ENCODE peak calls at places on chromosome 7, in six cellular contexts. G, N, Q, F, P and J are unnamed samples.

GRCh38 chr7:64876792-64877713 is 26.0 kb upstream of the ZNF273 start:
- DNase-seq in G (no peak), N (no peak), Q (no peak), F (peak), P (no peak), J (no peak)

GRCh38 chr7:98856021-98856422 is 13.8 kb downstream of the TMEM130 start:
- DNase-seq in G (no peak), N (no peak), Q (peak), F (no peak), P (no peak), J (no peak)

GRCh38 chr7:5414876-5415275 is 8.8 kb downstream of the TNRC18 start:
- DNase-seq in G (no peak), N (no peak), Q (no peak), F (no peak), P (no peak), J (no peak)

GRCh38 chr7:16905300-16906044 is 23.7 kb upstream of the AGR3 start:
- DNase-seq in G (peak), N (no peak), Q (peak), F (no peak), P (peak), J (peak)

GRCh38 chr7:40327113-40327512 is 192.3 kb downstream of the SUGCT start:
- DNase-seq in G (no peak), N (no peak), Q (no peak), F (no peak), P (no peak), J (no peak)

GRCh38 chr7:133652547-133652946 is 399.7 kb downstream of the EXOC4 start:
- DNase-seq in G (no peak), N (no peak), Q (no peak), F (no peak), P (no peak), J (no peak)

GRCh38 chr7:44980393-44981034 is 1.7 kb upstream of the MYO1G start:
- DNase-seq in G (no peak), N (peak), Q (peak), F (no peak), P (no peak), J (peak)

GRCh38 chr7:105222953-105223352 is 165.8 kb downstream of the SRPK2 start:
- DNase-seq in G (no peak), N (no peak), Q (no peak), F (no peak), P (no peak), J (no peak)

GRCh38 chr7:5831196-5831595 is 49.4 kb upstream of the OCM start:
- DNase-seq in G (no peak), N (no peak), Q (peak), F (no peak), P (no peak), J (no peak)

GRCh38 chr7:38660427-38661099 is 29.4 kb upstream of the AMPH start:
- DNase-seq in G (peak), N (peak), Q (peak), F (no peak), P (peak), J (peak)

GRCh38 chr7:4245866-4246470 is 436.1 kb upstream of the FOXK1 start:
- DNase-seq in G (no peak), N (no peak), Q (no peak), F (no peak), P (no peak), J (peak)

GRCh38 chr7:84674236-84674913 is 479.8 kb upstream of the SEMA3A start:
- DNase-seq in G (peak), N (no peak), Q (peak), F (no peak), P (no peak), J (peak)

GRCh38 chr7:157808042-157808441 is 471.2 kb downstream of the DNAJB6 start:
- DNase-seq in G (no peak), N (no peak), Q (no peak), F (no peak), P (no peak), J (no peak)

GRCh38 chr7:51693258-51693657 is 376.6 kb upstream of the COBL start:
- DNase-seq in G (no peak), N (no peak), Q (no peak), F (no peak), P (no peak), J (no peak)

GRCh38 chr7:155998766-155999630 is 186.7 kb upstream of the SHH start:
- DNase-seq in G (no peak), N (no peak), Q (no peak), F (peak), P (no peak), J (no peak)

GRCh38 chr7:137096607-137097006 is 228.2 kb downstream of the CHRM2 start:
- DNase-seq in G (no peak), N (no peak), Q (peak), F (no peak), P (no peak), J (no peak)

GRCh38 chr7:135317676-135318326 is 84.2 kb downstream of the STRA8 start:
- DNase-seq in G (no peak), N (no peak), Q (no peak), F (peak), P (no peak), J (peak)

DNA sequence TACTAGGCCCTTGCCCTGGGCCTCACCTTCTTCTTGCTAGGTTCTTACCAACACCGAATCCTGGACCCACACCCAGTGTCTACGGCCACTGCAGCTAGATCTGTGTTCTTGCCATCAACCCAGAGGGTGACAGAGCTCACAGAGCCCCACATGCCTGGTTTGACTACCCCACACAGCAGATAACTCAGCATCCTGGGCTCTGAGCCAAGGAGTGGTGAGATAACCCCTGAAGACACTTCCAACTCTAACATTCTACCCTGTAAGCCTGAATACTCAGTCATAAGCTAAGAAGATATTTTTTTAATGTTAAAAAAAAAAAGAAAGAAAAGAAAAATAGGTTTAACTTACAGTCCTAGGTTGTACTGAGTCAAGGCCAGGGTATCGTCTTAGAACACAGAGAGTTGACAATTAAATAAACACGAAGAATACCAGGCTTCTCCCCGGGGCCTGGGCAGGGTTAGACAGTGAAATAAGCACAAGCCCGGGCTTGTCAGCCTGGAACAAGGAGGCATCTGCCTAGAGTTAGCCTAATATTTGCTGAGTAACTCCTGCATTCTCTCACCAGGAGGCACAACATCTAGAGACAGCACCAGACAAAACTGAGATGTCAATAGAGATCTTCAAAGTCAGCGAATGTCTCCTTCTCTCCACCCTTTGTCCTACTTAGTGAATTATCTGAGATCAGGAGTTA is 556.5 kb upstream of the LRRN3 start:
- DNase-seq in G (peak), N (no peak), Q (peak), F (no peak), P (no peak), J (peak)
- TF ChIP-seq CTCF in G (peak), N (no peak), Q (no peak), F (no peak), P (no peak), J (peak)

GRCh38 chr7:151505836-151506468 is 13.7 kb downstream of the RHEB start:
- DNase-seq in G (no peak), N (no peak), Q (no peak), F (no peak), P (no peak), J (no peak)

GRCh38 chr7:151504715-151505326 is 14.9 kb downstream of the RHEB start:
- DNase-seq in G (no peak), N (no peak), Q (no peak), F (no peak), P (no peak), J (no peak)

GRCh38 chr7:151505433-151505832 is 14.3 kb downstream of the RHEB start:
- DNase-seq in G (no peak), N (no peak), Q (no peak), F (no peak), P (no peak), J (no peak)

GRCh38 chr7:151507806-151508205 is 11.9 kb downstream of the RHEB start:
- DNase-seq in G (no peak), N (no peak), Q (no peak), F (no peak), P (no peak), J (no peak)

DNA sequence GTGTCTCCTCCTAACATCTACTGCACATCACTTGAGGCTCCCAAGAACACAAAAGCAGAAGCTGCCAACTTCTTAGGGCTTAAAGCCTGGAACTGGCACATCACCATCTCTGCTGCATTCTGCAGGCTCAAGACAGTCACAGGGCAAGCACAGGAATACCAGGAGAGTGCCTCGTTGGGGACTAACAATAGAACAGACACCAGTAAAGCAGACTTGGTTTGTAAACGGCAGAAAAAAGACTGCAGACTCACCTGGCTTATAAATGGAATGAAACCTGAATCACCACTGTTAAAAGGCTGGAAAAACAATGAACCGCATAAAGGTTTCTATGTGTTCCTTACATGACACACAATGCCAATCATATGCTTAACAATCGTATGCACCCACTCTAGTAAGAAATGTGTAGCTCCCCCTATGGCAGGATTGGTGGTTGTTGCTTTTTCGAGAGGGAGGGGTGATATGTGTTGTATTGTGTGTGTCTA is 12.8 kb downstream of the RHEB start:
- DNase-seq in G (no peak), N (no peak), Q (no peak), F (no peak), P (no peak), J (no peak)
- TF ChIP-seq CTCF in G (peak), N (peak), Q (peak), F (no peak), P (peak), J (no peak)

GRCh38 chr7:18873674-18874341 is 243.6 kb downstream of the TWIST1 start:
- DNase-seq in G (peak), N (no peak), Q (no peak), F (no peak), P (no peak), J (peak)
- TF ChIP-seq CTCF in G (peak), N (no peak), Q (peak), F (no peak), P (peak), J (peak)

GRCh38 chr7:116293139-116293538 is 82.8 kb downstream of the TES start:
- DNase-seq in G (no peak), N (no peak), Q (no peak), F (no peak), P (no peak), J (no peak)
- TF ChIP-seq CTCF in G (peak), N (no peak), Q (peak), F (no peak), P (no peak), J (no peak)

GRCh38 chr7:42982604-42983115 is 50.5 kb downstream of the MRPL32 start:
- DNase-seq in G (no peak), N (no peak), Q (no peak), F (no peak), P (no peak), J (no peak)
- TF ChIP-seq CTCF in G (no peak), N (peak), Q (no peak), F (no peak), P (no peak), J (no peak)

GRCh38 chr7:26295015-26295414 is 3.4 kb downstream of the SNX10 start:
- DNase-seq in G (no peak), N (no peak), Q (no peak), F (no peak), P (no peak), J (no peak)

GRCh38 chr7:26292768-26293560 is 1.3 kb downstream of the SNX10 start:
- DNase-seq in G (no peak), N (peak), Q (no peak), F (no peak), P (no peak), J (no peak)

GRCh38 chr7:26293569-26294308 is 2.1 kb downstream of the SNX10 start:
- DNase-seq in G (no peak), N (peak), Q (no peak), F (no peak), P (no peak), J (no peak)

GRCh38 chr7:26291251-26291650 is 411 bp upstream of the SNX10 start:
- DNase-seq in G (no peak), N (no peak), Q (no peak), F (no peak), P (no peak), J (no peak)

DNA sequence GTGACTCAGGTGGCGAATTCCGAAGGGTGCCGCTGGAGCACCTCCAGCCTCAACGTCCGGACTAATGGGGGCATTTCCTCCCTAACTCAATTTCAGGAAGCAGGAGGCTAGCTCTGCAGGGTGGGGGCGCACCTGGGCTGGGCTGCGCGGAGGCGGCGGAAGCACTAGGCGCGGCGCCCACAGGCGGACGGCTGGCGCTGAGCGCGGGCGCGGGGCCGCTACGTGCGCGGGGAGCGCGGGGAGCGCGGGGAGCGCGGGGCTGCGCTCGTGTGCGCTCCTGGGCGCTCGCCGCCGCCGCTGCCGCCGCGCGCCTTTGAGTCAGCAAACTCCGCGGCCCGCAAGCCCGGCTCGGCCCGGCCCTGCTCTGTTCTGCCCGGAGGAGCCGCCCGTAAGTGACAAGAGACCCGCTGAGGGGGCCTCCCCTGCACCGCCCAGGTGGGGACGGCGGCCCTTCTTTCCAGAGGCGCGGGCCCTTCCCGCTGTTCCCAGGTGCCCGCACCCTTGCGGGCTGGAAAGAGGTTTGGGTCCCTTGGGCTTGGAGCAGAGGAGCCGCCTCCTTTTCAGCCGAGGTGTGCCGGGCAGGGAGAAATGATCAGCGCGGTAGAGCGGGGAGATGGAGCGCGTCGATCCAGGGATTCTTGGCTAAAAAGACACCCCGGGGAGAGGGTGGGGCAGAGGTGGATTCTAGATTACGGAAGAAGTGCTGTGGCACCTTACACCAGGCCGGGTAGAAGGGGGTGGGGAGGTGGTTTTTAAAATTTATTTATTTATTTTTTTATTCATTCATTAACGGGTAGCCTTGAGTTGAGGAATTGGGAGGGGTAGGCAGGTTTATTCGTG is at the start of gene SNX10:
- DNase-seq in G (no peak), N (peak), Q (peak), F (peak), P (no peak), J (peak)
- TF ChIP-seq CTCF in G (no peak), N (peak), Q (no peak), F (no peak), P (no peak), J (peak)

GRCh38 chr7:101243786-101244384 is 996 bp downstream of the FIS1 start:
- DNase-seq in G (no peak), N (no peak), Q (peak), F (no peak), P (no peak), J (no peak)

GRCh38 chr7:101245147-101245668 is 327 bp upstream of the FIS1 start:
- DNase-seq in G (no peak), N (no peak), Q (no peak), F (peak), P (no peak), J (no peak)

GRCh38 chr7:101248276-101248675 is 3.4 kb upstream of the FIS1 start:
- DNase-seq in G (no peak), N (no peak), Q (no peak), F (no peak), P (no peak), J (no peak)

GRCh38 chr7:101241015-101241363 is 3.4 kb upstream of the CLDN15 start:
- DNase-seq in G (no peak), N (no peak), Q (no peak), F (no peak), P (no peak), J (no peak)

GRCh38 chr7:101244385-101245146 is at the start of gene FIS1:
- DNase-seq in G (peak), N (peak), Q (peak), F (peak), P (peak), J (peak)
- TF ChIP-seq CTCF in G (peak), N (peak), Q (no peak), F (peak), P (peak), J (no peak)